ENCODE peak calls at places on chromosomes 5 and 9, in four cellular contexts. B is WTC11, M is K562, Y is SK-N-SH. E is an unnamed sample.

GRCh38 chr9:119701651-119702050 is 332.4 kb upstream of the BRINP1 start:
- DNase-seq in Y (no peak), B (no peak), M (no peak), E (no peak)

GRCh38 chr9:96523429-96523828 is 73.5 kb downstream of the HABP4 start:
- DNase-seq in M (no peak), B (no peak), Y (no peak), E (no peak)

GRCh38 chr5:15889001-15889400 is 290.6 kb downstream of the MARCHF11 start:
- DNase-seq in B (no peak), Y (no peak), M (no peak), E (no peak)

GRCh38 chr5:123089971-123090640 is 1.1 kb downstream of the PRDM6 start:
- DNase-seq in Y (peak), B (peak), M (peak), E (no peak)

GRCh38 chr5:74992791-74993190 is 59.6 kb downstream of the GCNT4 start:
- DNase-seq in B (no peak), M (no peak), Y (no peak), E (no peak)

GRCh38 chr5:113376640-113377039 is 58.1 kb downstream of the TSSK1B start:
- DNase-seq in M (no peak), B (no peak), Y (no peak), E (no peak)

GRCh38 chr5:54844905-54845566 is 140.4 kb downstream of the ESM1 start:
- DNase-seq in B (no peak), Y (peak), M (no peak), E (peak)

GRCh38 chr9:98793031-98793430 is 3.3 kb downstream of the ANKS6 start:
- DNase-seq in Y (no peak), B (no peak), M (no peak), E (no peak)

GRCh38 chr5:170508660-170509322 is 5.0 kb downstream of the KCNIP1 start:
- DNase-seq in Y (no peak), M (peak), B (no peak), E (no peak)

GRCh38 chr5:176660530-176660859 is 13.2 kb downstream of the TSPAN17 start:
- DNase-seq in Y (no peak), B (no peak), M (no peak), E (no peak)

GRCh38 chr9:106400170-106400569 is 462.8 kb upstream of the ZNF462 start:
- DNase-seq in M (no peak), Y (no peak), B (no peak), E (no peak)

GRCh38 chr5:111810087-111810486 is 53.1 kb upstream of the NREP start:
- DNase-seq in M (no peak), Y (no peak), B (no peak), E (no peak)

GRCh38 chr9:69674741-69675438 is 2.7 kb upstream of the APBA1 start:
- DNase-seq in M (no peak), Y (no peak), B (no peak), E (no peak)

GRCh38 chr9:100452894-100453293 is 20.1 kb upstream of the TMEFF1 start:
- DNase-seq in M (no peak), Y (no peak), B (no peak), E (no peak)

GRCh38 chr5:109868737-109869136 is 179.0 kb downstream of the MAN2A1 start:
- DNase-seq in M (no peak), B (no peak), Y (no peak), E (no peak)

GRCh38 chr5:85205430-85205829 is 820.8 kb upstream of the EDIL3 start:
- DNase-seq in Y (no peak), M (no peak), B (no peak), E (no peak)

GRCh38 chr5:52993367-52993766 is 4.2 kb downstream of the ITGA2 start:
- DNase-seq in B (no peak), Y (no peak), M (no peak), E (no peak)

GRCh38 chr5:43638556-43638955 is 35.6 kb downstream of the NNT start:
- DNase-seq in Y (no peak), B (no peak), M (no peak), E (no peak)

GRCh38 chr9:5714501-5715401 is 85.8 kb downstream of the RIC1 start:
- DNase-seq in B (no peak), Y (no peak), M (peak), E (no peak)

GRCh38 chr5:141493500-141494422 is 4.9 kb downstream of the PCDHGC5 start:
- DNase-seq in Y (no peak), B (no peak), M (no peak), E (no peak)

GRCh38 chr5:411728-412127 is 31.2 kb upstream of the EXOC3 start:
- DNase-seq in B (peak), M (no peak), Y (no peak), E (no peak)

GRCh38 chr9:80496901-80497565 is 925.3 kb downstream of the TLE4 start:
- DNase-seq in M (no peak), Y (no peak), B (no peak), E (no peak)

GRCh38 chr5:80198399-80198798 is 57.4 kb downstream of the SERINC5 start:
- DNase-seq in Y (no peak), M (no peak), B (no peak), E (no peak)

GRCh38 chr5:76303917-76304316 is 99.2 kb upstream of the IQGAP2 start:
- DNase-seq in Y (no peak), B (no peak), M (no peak), E (peak)

GRCh38 chr9:29555452-29555851 is 1982.2 kb upstream of the C9orf72 start:
- DNase-seq in Y (no peak), M (no peak), B (no peak), E (no peak)

GRCh38 chr9:83981126-83981871 is 694 bp downstream of the RMI1 start:
- DNase-seq in B (no peak), M (peak), Y (peak), E (no peak)

GRCh38 chr5:93188876-93189485 is 392.0 kb downstream of the NR2F1-AS1 start:
- DNase-seq in Y (no peak), M (no peak), B (no peak), E (no peak)

GRCh38 chr9:70554881-70555280 is 140.4 kb upstream of the KLF9 start:
- DNase-seq in B (no peak), Y (no peak), M (no peak), E (no peak)

GRCh38 chr5:81768960-81769452 is 18.1 kb upstream of the SSBP2 start:
- DNase-seq in Y (no peak), B (no peak), M (no peak), E (no peak)

GRCh38 chr5:138950411-138951011 is 75.4 kb upstream of the LRRTM2 start:
- DNase-seq in M (no peak), Y (no peak), B (no peak), E (no peak)

GRCh38 chr5:147369742-147370374 is 135.0 kb downstream of the STK32A start:
- DNase-seq in Y (no peak), M (no peak), B (no peak), E (no peak)

GRCh38 chr5:82334856-82335255 is 56.7 kb upstream of the RPS23 start:
- DNase-seq in Y (no peak), B (no peak), M (no peak), E (no peak)

GRCh38 chr9:8329561-8330283 is 530.1 kb upstream of the DMAC1 start:
- DNase-seq in B (peak), Y (no peak), M (no peak), E (no peak)

GRCh38 chr9:133948571-133949485 is 43.3 kb downstream of the VAV2 start:
- DNase-seq in Y (no peak), B (peak), M (no peak), E (no peak)

GRCh38 chr5:96995419-96995818 is 59.5 kb downstream of the LNPEP start:
- DNase-seq in Y (no peak), B (no peak), M (no peak), E (no peak)
- TF ChIP-seq USF1 in Y (no peak), B (no peak), M (no peak), E (no peak)

DNA sequence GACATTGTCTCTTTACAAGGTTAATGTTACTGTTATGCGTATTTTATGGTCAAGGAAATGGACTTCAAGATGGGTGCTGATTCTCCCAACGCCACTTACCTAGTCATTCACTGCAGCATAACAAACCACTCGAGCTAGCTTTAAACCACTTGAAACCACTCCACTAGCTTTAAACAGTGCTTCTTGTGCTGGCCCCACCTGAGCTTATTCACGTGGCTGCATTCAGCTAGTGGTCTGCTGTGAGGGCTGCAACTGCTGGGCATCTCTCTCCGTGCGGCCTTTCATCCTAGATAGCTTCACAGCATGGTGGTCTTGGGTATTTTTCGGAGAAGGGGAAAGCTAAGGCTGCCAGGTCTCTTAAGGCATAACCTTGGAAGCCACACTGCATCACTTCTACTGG is 3.5 kb upstream of the HRH2 start:
- DNase-seq in B (no peak), Y (no peak), M (no peak), E (no peak)
- TF ChIP-seq USF1 in B (no peak), Y (no peak), M (no peak), E (no peak)

GRCh38 chr5:32831630-32832029 is 120.5 kb downstream of the NPR3 start:
- DNase-seq in M (no peak), B (no peak), Y (no peak), E (no peak)
- TF ChIP-seq USF1 in M (no peak), B (no peak), Y (no peak), E (no peak)

GRCh38 chr5:134561871-134562296 is 36.4 kb downstream of the JADE2 start:
- DNase-seq in M (peak), Y (peak), B (peak), E (no peak)
- TF ChIP-seq USF1 in M (no peak), Y (no peak), B (no peak), E (no peak)

GRCh38 chr9:18260527-18260926 is 213.4 kb upstream of the ADAMTSL1 start:
- DNase-seq in B (no peak), M (no peak), Y (peak), E (no peak)
- TF ChIP-seq USF1 in B (no peak), M (no peak), Y (peak), E (no peak)